ENCODE peak calls at places on chromosomes 2 and 18, in four cellular contexts. H is T-helper 17 cell; Q is CD8-positive, alpha-beta T cell; R is RWPE2. N is an unnamed sample.

GRCh38 chr2:195559431-195559914 is 97.6 kb upstream of the SLC39A10 start:
- ATAC-seq in Q (peak; percentile 87), R (peak; percentile 35), H (peak; percentile 93), N (peak; percentile 58)

GRCh38 chr2:106108351-106108750 is 85.8 kb downstream of the UXS1 start:
- ATAC-seq in H (no peak), R (peak; percentile 55), Q (no peak), N (peak; percentile 63)

GRCh38 chr18:30556112-30556511 is 486.4 kb downstream of the DSC3 start:
- ATAC-seq in Q (no peak), R (no peak), H (no peak), N (no peak)

GRCh38 chr18:31498450-31499156 is 626 bp downstream of the DSG2 start:
- ATAC-seq in Q (no peak), R (no peak), H (no peak), N (peak; percentile 30)

GRCh38 chr2:83369601-83370418 is 1089.3 kb downstream of the SUCLG1 start:
- ATAC-seq in Q (no peak), H (no peak), R (no peak), N (no peak)

GRCh38 chr2:216113572-216113971 is 4.4 kb downstream of the XRCC5 start:
- ATAC-seq in Q (no peak), R (no peak), H (no peak), N (no peak)

GRCh38 chr2:63743976-63744331 is 97.7 kb upstream of the UGP2 start:
- ATAC-seq in H (no peak), R (no peak), Q (no peak), N (peak; percentile 25)

GRCh38 chr2:172783091-172783898 is 47.6 kb downstream of the RAPGEF4 start:
- ATAC-seq in Q (no peak), H (no peak), R (peak; percentile 98), N (peak; percentile 91)

GRCh38 chr2:138282014-138282413 is 219.6 kb upstream of the SPOPL start:
- ATAC-seq in R (no peak), Q (no peak), H (no peak), N (no peak)

GRCh38 chr2:48713647-48714046 is 41.9 kb downstream of the LHCGR start:
- ATAC-seq in H (no peak), R (no peak), Q (no peak), N (no peak)

GRCh38 chr2:61970807-61971556 is 65.5 kb downstream of the COMMD1 start:
- ATAC-seq in H (no peak), R (peak; percentile 91), Q (no peak), N (no peak)

GRCh38 chr2:171149986-171150693 is 10.6 kb downstream of the TLK1 start:
- ATAC-seq in R (no peak), Q (no peak), H (peak; percentile 12), N (no peak)

GRCh38 chr2:215831296-215831913 is 181.9 kb downstream of the MREG start:
- ATAC-seq in Q (no peak), H (no peak), R (no peak), N (no peak)

GRCh38 chr2:16109821-16110310 is 169.5 kb downstream of the MYCN start:
- ATAC-seq in Q (no peak), R (no peak), H (no peak), N (no peak)

GRCh38 chr2:148907085-148907785 is 32.2 kb downstream of the KIF5C start:
- ATAC-seq in H (no peak), R (no peak), Q (no peak), N (no peak)

N was measured in SK-N-SH treated with all-trans-retinoic acid at 6 μM for 48 hours.